ENCODE peak calls at places on chromosomes 3 and 15, in five cellular contexts. Z is suprapubic skin, U is heart left ventricle, H is uterus, Q is ovary. I is an unnamed sample.
A peak's percentile ranks its signal among the peaks of the same experiment; 100 is the strongest.

GRCh38 chr15:20345401-20345958 is 196.1 kb downstream of the GOLGA6L6 start:
- DNase-seq in H (no peak), Z (peak; percentile 49), Q (peak; percentile 13), U (no peak), I (no peak)

GRCh38 chr3:61236556-61236955 is 14.7 kb downstream of the FHIT start:
- DNase-seq in Q (no peak), Z (no peak), H (no peak), U (peak; percentile 27), I (no peak)

GRCh38 chr3:150359381-150359780 is 48.7 kb upstream of the TSC22D2 start:
- DNase-seq in Q (no peak), U (no peak), H (no peak), Z (no peak), I (no peak)

GRCh38 chr3:14554715-14555114 is 14.6 kb upstream of the GRIP2 start:
- DNase-seq in U (peak; percentile 13), H (no peak), Z (no peak), Q (no peak), I (no peak)

GRCh38 chr3:23052230-23053019 is 150.7 kb upstream of the UBE2E2 start:
- DNase-seq in H (no peak), Q (no peak), U (no peak), Z (no peak), I (no peak)

GRCh38 chr3:187274977-187275338 is 16.6 kb downstream of the MASP1 start:
- DNase-seq in Q (no peak), Z (no peak), U (no peak), H (no peak), I (no peak)

GRCh38 chr3:129605593-129606521 is 619 bp downstream of the PLXND1 start:
- DNase-seq in Z (no peak), Q (peak; percentile 61), H (peak; percentile 65), U (peak; percentile 77), I (peak; percentile 54)

GRCh38 chr3:120092444-120092843 is 1.8 kb downstream of the GSK3B start:
- DNase-seq in H (no peak), Z (no peak), Q (no peak), U (no peak), I (no peak)

GRCh38 chr15:78906310-78906608 is 33.6 kb downstream of the MORF4L1 start:
- DNase-seq in Q (no peak), Z (no peak), H (peak; percentile 55), U (no peak), I (peak; percentile 90)

GRCh38 chr15:25793354-25794050 is 69.6 kb downstream of the ATP10A start:
- DNase-seq in H (no peak), U (no peak), Z (no peak), Q (no peak), I (no peak)

GRCh38 chr3:194986208-194987043 is 284.5 kb downstream of the XXYLT1 start:
- DNase-seq in Q (no peak), U (no peak), H (no peak), Z (no peak), I (no peak)

GRCh38 chr3:56370991-56371775 is 97.1 kb downstream of the ERC2 start:
- DNase-seq in Z (no peak), U (no peak), Q (no peak), H (no peak), I (no peak)

GRCh38 chr3:182050932-182051331 is 339.2 kb downstream of the SOX2 start:
- DNase-seq in U (no peak), Z (no peak), H (no peak), Q (no peak), I (no peak)

GRCh38 chr3:128343287-128344045 is 123.2 kb downstream of the DNAJB8 start:
- DNase-seq in H (no peak), Q (no peak), U (peak; percentile 9), Z (no peak), I (no peak)

GRCh38 chr3:186932281-186933181 is 2.2 kb downstream of the ST6GAL1 start:
- DNase-seq in Z (no peak), H (no peak), U (no peak), Q (no peak), I (peak; percentile 64)

GRCh38 chr3:134483195-134483890 is 2.4 kb downstream of the ANAPC13 start:
- DNase-seq in Q (no peak), U (no peak), Z (no peak), H (no peak), I (no peak)

GRCh38 chr3:4985330-4986174 is 6.3 kb downstream of the BHLHE40 start:
- DNase-seq in H (no peak), Z (no peak), Q (peak; percentile 56), U (peak; percentile 63), I (peak; percentile 25)

GRCh38 chr15:86624261-86625036 is 544.8 kb downstream of the AGBL1 start:
- DNase-seq in Z (no peak), U (peak; percentile 88), H (peak; percentile 42), Q (no peak), I (peak; percentile 84)

GRCh38 chr3:39112113-39112512 is 4.6 kb downstream of the TTC21A start:
- DNase-seq in U (no peak), Z (no peak), Q (no peak), H (no peak), I (no peak)

GRCh38 chr3:64163019-64163754 is 62.1 kb downstream of the PRICKLE2 start:
- DNase-seq in U (no peak), H (no peak), Q (no peak), Z (no peak), I (no peak)

GRCh38 chr15:98888839-98889479 is 118.6 kb downstream of the PGPEP1L start:
- DNase-seq in Z (no peak), U (no peak), Q (no peak), H (no peak), I (no peak)

GRCh38 chr3:14652-15051 is 181.9 kb upstream of the CHL1 start:
- DNase-seq in Q (no peak), Z (no peak), H (no peak), U (no peak), I (no peak)

GRCh38 chr15:89112341-89112971 is 24.2 kb downstream of the ABHD2 start:
- DNase-seq in Q (no peak), H (no peak), Z (no peak), U (peak; percentile 54), I (no peak)

GRCh38 chr3:41808152-41808551 is 153.8 kb downstream of the ULK4 start:
- DNase-seq in H (no peak), Q (no peak), U (no peak), Z (no peak), I (no peak)

GRCh38 chr15:75891895-75892294 is 11.8 kb upstream of the FBXO22 start:
- DNase-seq in U (no peak), H (no peak), Z (no peak), Q (no peak), I (no peak)

GRCh38 chr3:8552223-8552762 is 50.7 kb downstream of the LMCD1 start:
- DNase-seq in H (no peak), Z (no peak), U (no peak), Q (no peak), I (no peak)

GRCh38 chr3:150184426-150185071 is 213.9 kb upstream of the PFN2 start:
- DNase-seq in Z (no peak), H (no peak), U (no peak), Q (no peak), I (no peak)

GRCh38 chr3:119323401-119324107 is 29.4 kb downstream of the ARHGAP31 start:
- DNase-seq in Z (no peak), Q (no peak), U (no peak), H (no peak), I (no peak)

GRCh38 chr3:22089284-22089683 is 338.3 kb upstream of the ZNF385D start:
- DNase-seq in H (no peak), U (no peak), Q (no peak), Z (no peak), I (peak; percentile 37)

GRCh38 chr3:11634081-11634635 is 9.6 kb downstream of the VGLL4 start:
- DNase-seq in H (no peak), Q (no peak), U (peak; percentile 40), Z (no peak), I (no peak)

DNA sequence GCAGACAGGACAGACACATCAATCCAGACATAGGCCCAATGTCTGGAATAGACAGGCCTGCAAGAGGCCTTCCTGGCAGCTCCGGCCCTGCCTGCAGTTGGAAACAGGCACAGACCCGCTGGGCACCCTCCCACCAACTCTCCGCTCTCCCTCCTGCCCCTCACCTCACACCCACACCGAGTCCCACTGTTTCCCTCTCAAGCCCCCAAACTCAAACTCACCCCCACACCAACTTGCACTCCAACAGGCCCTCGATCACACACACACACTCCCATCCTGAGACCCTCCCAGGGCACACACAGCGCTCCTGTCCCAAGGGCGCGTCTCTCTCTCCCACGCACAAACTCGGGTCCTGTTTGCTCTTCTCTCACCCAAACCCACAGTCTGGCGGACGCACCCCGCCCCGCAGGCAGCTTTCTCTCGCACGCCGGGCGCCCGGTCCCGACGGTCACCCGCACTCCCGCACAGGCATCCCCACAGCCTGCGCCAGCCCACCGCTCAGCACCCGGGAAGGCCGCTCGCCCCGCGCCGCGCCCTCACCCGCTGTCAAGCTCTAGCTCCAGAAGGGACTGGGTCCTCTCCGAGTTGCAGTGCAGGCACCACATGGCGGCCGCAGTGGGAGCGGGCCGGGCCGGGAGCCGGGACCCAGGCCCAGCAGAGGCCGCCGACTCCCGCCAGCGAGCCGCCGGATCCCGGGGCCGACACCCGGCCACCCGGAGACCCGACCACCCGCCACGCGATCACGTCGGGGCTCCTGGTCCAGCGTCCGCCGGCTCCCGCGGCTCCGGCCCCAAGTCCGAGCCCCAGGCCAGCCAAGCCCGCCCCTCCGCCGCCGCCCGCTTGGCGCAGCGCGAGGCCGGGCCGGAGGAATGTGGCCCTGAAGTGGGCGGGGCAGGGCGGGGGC is 106.1 kb downstream of the IQSEC1 start:
- DNase-seq in U (no peak), Q (peak; percentile 37), Z (peak; percentile 78), H (no peak), I (peak; percentile 26)
- TF ChIP-seq POLR2A in U (peak; percentile 54), Q (peak; percentile 49), Z (no peak), H (peak; percentile 28), I (peak; percentile 56)

GRCh38 chr3:43742935-43743334 is 52.2 kb downstream of the ABHD5 start:
- DNase-seq in U (no peak), H (no peak), Z (no peak), Q (no peak), I (peak; percentile 37)

GRCh38 chr3:43747641-43748040 is 56.9 kb downstream of the ABHD5 start:
- DNase-seq in U (no peak), H (no peak), Z (no peak), Q (no peak), I (no peak)

GRCh38 chr3:43752908-43753307 is 62.2 kb downstream of the ABHD5 start:
- DNase-seq in Z (no peak), U (no peak), H (no peak), Q (no peak), I (peak; percentile 35)

GRCh38 chr3:43753743-43754142 is 63.0 kb downstream of the ABHD5 start:
- DNase-seq in U (no peak), Z (no peak), H (no peak), Q (no peak), I (no peak)

DNA sequence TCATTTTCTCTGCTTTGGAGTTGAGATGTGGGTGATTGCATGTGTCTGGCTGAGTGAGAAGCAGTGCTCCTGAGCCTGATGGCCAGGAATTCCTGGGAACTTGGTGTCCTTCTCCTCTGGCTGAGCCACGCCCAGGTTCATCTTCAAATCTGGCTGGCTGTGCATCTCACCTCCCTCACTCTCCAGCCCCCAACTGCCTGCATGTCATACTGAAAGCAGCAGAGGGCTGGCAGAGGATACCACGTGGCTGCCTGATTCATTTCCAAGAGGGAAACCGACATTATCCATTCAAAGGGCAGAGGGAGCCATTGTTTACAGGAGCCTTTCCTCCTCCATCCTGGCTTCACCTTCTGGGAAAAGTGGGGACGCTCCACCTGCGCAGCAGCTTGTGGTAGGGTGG is 57.4 kb downstream of the ABHD5 start:
- DNase-seq in Q (no peak), H (no peak), Z (no peak), U (no peak), I (no peak)
- TF ChIP-seq POLR2A in Q (no peak), H (no peak), Z (no peak), U (no peak), I (no peak)

GRCh38 chr3:69204315-69204957 is 82.0 kb upstream of the LMOD3 start:
- DNase-seq in Z (no peak), H (no peak), U (peak; percentile 61), Q (no peak), I (no peak)
- TF ChIP-seq POLR2A in Z (no peak), H (no peak), U (no peak), Q (no peak), I (no peak)

GRCh38 chr3:148727242-148727641 is 29.5 kb downstream of the AGTR1 start:
- DNase-seq in U (peak; percentile 13), Z (no peak), Q (no peak), H (no peak), I (no peak)
- TF ChIP-seq POLR2A in U (no peak), Z (no peak), Q (no peak), H (no peak), I (no peak)

I was measured in thyroid gland.